ENCODE peak calls at places on chromosomes 2 and 18, in six cellular contexts. Z, V, A, O, L and M are unnamed samples. For H3K4me1, the result is how much of the 10 kb centered on the place peaks cover.

GRCh38 chr2:46874236-46874929 is 41.2 kb downstream of the MCFD2 start:
- DNase-seq in Z (no peak), O (no peak), L (no peak), A (no peak), V (no peak), M (no peak)

GRCh38 chr2:16608661-16609643 is 56.7 kb downstream of the CYRIA start:
- DNase-seq in L (peak), A (peak), V (peak), O (peak), Z (peak), M (peak)

GRCh38 chr18:21722687-21723086 is 17.9 kb upstream of the MIB1 start:
- DNase-seq in L (no peak), Z (no peak), O (no peak), A (no peak), V (no peak), M (no peak)

GRCh38 chr2:205947621-205948495 is 138.1 kb downstream of the INO80D start:
- DNase-seq in L (peak), Z (peak), O (no peak), A (peak), V (peak), M (no peak)

GRCh38 chr2:197247083-197247482 is 63.5 kb downstream of the ANKRD44 start:
- DNase-seq in O (no peak), V (peak), L (no peak), Z (no peak), A (no peak), M (no peak)

GRCh38 chr2:110220193-110220564 is 7.8 kb upstream of the MTLN start:
- DNase-seq in A (no peak), Z (no peak), O (no peak), L (no peak), V (no peak), M (no peak)

GRCh38 chr2:84901593-84902120 is 3.8 kb upstream of the TMSB10 start:
- DNase-seq in Z (no peak), O (no peak), A (no peak), L (no peak), V (no peak), M (no peak)

GRCh38 chr2:3728104-3729054 is 25.0 kb downstream of the DCDC2C start:
- DNase-seq in V (peak), Z (peak), L (peak), O (no peak), A (peak), M (peak)

GRCh38 chr2:202016579-202017227 is 17.0 kb upstream of the FZD7 start:
- DNase-seq in A (no peak), O (no peak), Z (no peak), V (no peak), L (no peak), M (no peak)

GRCh38 chr2:68357608-68358337 is 7.3 kb upstream of the PLEK start:
- DNase-seq in Z (peak), V (peak), L (peak), A (peak), O (no peak), M (no peak)

GRCh38 chr2:143730155-143730949 is 601.1 kb downstream of the ARHGAP15 start:
- DNase-seq in O (peak), A (no peak), L (no peak), V (no peak), Z (no peak), M (no peak)
- H3K4me3 ChIP-seq in O (peak), A (no peak), L (no peak), V (no peak), Z (no peak), M (no peak)

GRCh38 chr2:21043744-21044532 is at the start of gene APOB:
- DNase-seq in L (peak), V (peak), Z (no peak), A (no peak), O (no peak), M (no peak)
- TF ChIP-seq REST in L (no peak), V (no peak), Z (no peak), A (no peak), O (no peak), M (no peak)

DNA sequence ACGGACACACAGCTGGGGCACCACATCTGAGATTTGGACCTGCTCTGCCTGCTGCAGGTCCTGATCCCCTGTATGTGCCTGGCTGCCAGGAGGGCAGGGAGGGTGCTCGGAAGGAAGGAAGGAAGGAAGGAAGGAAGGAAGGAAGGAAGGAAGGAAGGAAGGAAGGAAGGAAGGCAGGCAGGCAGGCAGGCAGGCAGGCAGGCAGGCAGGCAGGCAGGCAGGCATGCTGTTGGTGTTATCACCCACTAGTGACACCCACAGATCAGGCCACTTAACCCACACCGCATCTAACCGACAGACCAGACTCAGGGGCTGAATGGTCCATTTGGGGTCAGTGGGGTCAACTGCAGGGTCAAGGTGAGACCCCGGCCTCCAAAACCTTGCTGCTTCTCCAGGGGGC is 5.8 kb downstream of the KLHL30 start:
- DNase-seq in A (no peak), L (no peak), V (no peak), O (no peak), Z (no peak), M (no peak)
- H3K4me1 ChIP-seq in A (under half), L (under half), V (under half), O (under half), Z (under half), M (under half)

DNA sequence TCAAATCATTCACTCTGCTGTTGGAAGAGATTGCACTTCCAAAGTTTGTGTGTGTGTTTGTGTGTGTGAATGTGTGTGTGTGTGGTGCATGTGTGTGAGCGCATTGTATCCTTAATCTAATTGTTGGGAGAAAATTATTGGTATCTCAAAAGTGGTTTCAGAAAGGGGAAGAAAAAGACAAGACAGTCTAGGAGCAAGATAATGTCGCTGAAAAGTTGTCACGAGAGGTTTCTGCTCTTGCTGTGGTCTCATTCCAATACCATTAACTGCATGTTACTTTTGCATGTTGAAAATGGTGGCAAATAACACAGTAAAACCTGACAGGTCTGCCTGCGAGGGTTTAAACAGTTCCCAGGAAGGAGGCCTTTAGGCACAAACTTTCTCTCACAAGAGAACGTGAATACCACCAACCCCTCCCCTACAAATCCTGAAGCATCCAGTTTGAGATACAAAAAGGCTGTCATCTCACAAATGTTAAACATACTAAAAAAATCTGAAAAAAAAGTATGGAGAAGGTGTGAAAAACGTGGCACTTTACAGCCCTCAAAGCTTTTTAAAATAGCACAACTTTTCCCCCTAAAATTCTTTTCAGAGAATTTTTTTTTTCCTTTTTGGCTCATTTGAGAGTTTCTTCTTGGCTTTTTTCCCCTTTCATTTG is 10.2 kb downstream of the ZEB2 start:
- DNase-seq in A (no peak), Z (no peak), O (no peak), V (no peak), L (no peak), M (no peak)
- H3K4me3 ChIP-seq in A (no peak), Z (no peak), O (no peak), V (no peak), L (no peak), M (no peak)

GRCh38 chr2:165328272-165328671 is 89.1 kb downstream of the SCN2A start:
- DNase-seq in L (no peak), Z (no peak), V (no peak), A (no peak), O (no peak), M (no peak)
- TF ChIP-seq REST in L (no peak), Z (no peak), V (no peak), A (no peak), O (no peak), M (no peak)

GRCh38 chr2:30245364-30245763 is 14.0 kb downstream of the LBH start:
- DNase-seq in A (no peak), L (no peak), O (no peak), V (no peak), Z (no peak), M (no peak)
- H3K4me1 ChIP-seq in A (half or more), L (under half), O (under half), V (under half), Z (under half), M (under half)

GRCh38 chr2:31579996-31580320 is 780 bp downstream of the SRD5A2 start:
- DNase-seq in L (no peak), V (no peak), Z (no peak), O (no peak), A (no peak), M (no peak)
- H3K4me3 ChIP-seq in L (no peak), V (no peak), Z (no peak), O (no peak), A (peak), M (no peak)

DNA sequence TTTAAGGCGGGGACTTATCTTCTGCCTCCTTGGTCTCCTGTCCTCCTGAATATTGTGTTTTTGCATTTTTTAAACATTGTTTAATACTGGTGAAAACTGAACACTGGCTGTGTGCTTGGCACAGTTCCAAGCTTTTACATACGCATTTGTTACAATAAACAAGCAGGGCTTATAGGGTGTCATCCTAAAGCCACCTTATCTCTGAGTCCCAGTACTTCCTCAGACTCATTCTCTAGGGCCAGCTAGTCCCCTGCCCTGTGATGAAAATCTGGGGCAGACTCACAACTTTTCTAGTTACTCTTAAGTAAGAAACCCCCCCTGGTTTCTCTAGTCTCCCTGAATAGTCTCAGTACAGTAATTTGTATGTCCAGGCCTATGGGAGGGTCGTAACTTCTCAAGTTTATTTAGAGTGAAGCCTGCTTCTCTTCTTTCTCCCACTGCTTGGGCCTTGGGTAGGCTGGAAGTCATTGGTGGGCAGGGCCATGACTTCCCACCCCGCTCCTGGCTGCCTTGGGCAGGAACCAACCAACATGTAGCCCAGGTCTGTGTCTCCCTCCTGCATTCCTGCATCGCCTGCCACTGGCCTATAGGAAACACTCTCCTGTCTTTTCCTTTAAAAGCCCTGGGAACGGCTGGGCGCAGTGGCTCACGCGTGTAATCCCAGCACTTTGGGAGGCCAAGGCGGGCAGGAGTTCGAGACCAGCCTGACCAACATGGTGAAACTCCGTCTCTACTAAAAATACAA is 7.7 kb upstream of the KCNE4 start:
- DNase-seq in A (no peak), O (no peak), V (no peak), Z (no peak), L (no peak), M (no peak)
- TF ChIP-seq REST in A (no peak), O (no peak), V (no peak), Z (no peak), L (no peak), M (no peak)

GRCh38 chr2:59920961-59921360 is 632.5 kb downstream of the BCL11A start:
- DNase-seq in L (no peak), V (no peak), Z (no peak), A (no peak), O (no peak), M (no peak)
- H3K4me1 ChIP-seq in L (under half), V (under half), Z (under half), A (under half), O (under half), M (under half)